ENCODE peak calls at places on chromosome 2, in ten cellular contexts. V is uterus; D is right cardiac atrium; W is A549; K is lower lobe of right lung; R is CD4-positive, alpha-beta memory T cell; A is thoracic aorta; J is IMR-90; B is CD4-positive, CD25-positive, alpha-beta regulatory T cell; O is caudate nucleus. S is an unnamed sample.

GRCh38 chr2:144567745-144568144 is 47.8 kb upstream of the ZEB2 start:
- DNase-seq in V (no peak), D (no peak), W (no peak), K (no peak), R (no peak), A (no peak), J (no peak), B (no peak), O (no peak), S (no peak)

GRCh38 chr2:215171151-215171550 is 32.7 kb upstream of the ABCA12 start:
- DNase-seq in V (no peak), D (no peak), W (no peak), K (no peak), R (peak), A (no peak), J (no peak), B (no peak), O (no peak), S (no peak)

GRCh38 chr2:184302506-184302905 is 295.8 kb upstream of the ZNF804A start:
- DNase-seq in V (no peak), D (no peak), W (no peak), K (no peak), R (no peak), A (no peak), J (no peak), B (no peak), O (no peak), S (no peak)

GRCh38 chr2:196226058-196226747 is 54.8 kb upstream of the STK17B start:
- DNase-seq in V (no peak), D (no peak), W (no peak), K (no peak), R (no peak), A (no peak), J (no peak), B (no peak), O (no peak), S (no peak)

GRCh38 chr2:127400897-127401756 is 13.4 kb upstream of the MAP3K2 start:
- DNase-seq in V (no peak), D (peak), W (peak), K (peak), R (no peak), A (no peak), J (peak), B (no peak), O (no peak), S (no peak)

GRCh38 chr2:72147303-72147970 is at the start of gene CYP26B1:
- DNase-seq in V (peak), D (peak), W (no peak), K (peak), R (no peak), A (no peak), J (no peak), B (no peak), O (peak), S (no peak)

GRCh38 chr2:18368008-18368407 is 192.4 kb downstream of the RDH14 start:
- DNase-seq in V (no peak), D (no peak), W (no peak), K (no peak), R (no peak), A (no peak), J (peak), B (no peak), O (no peak), S (no peak)

GRCh38 chr2:96528680-96529375 is 7.7 kb upstream of the ARID5A start:
- DNase-seq in V (peak), D (peak), W (no peak), K (no peak), R (no peak), A (peak), J (no peak), B (no peak), O (no peak), S (peak)

GRCh38 chr2:218985325-218986091 is 524 bp upstream of the FEV start:
- DNase-seq in V (no peak), D (no peak), W (no peak), K (no peak), R (no peak), A (no peak), J (no peak), B (no peak), O (no peak), S (no peak)

GRCh38 chr2:108971661-108972566 is 17.1 kb downstream of the EDAR start:
- DNase-seq in V (no peak), D (no peak), W (peak), K (no peak), R (no peak), A (no peak), J (no peak), B (no peak), O (no peak), S (no peak)

GRCh38 chr2:197972017-197972416 is 167.6 kb downstream of the PLCL1 start:
- DNase-seq in V (peak), D (peak), W (no peak), K (no peak), R (no peak), A (peak), J (peak), B (no peak), O (no peak), S (peak)

GRCh38 chr2:231611273-231612198 is 18.9 kb downstream of the TEX44 start:
- DNase-seq in V (peak), D (peak), W (peak), K (no peak), R (no peak), A (peak), J (peak), B (no peak), O (peak), S (peak)

GRCh38 chr2:206323486-206323885 is 49.0 kb downstream of the ZDBF2 start:
- DNase-seq in V (no peak), D (no peak), W (no peak), K (no peak), R (no peak), A (no peak), J (no peak), B (no peak), O (no peak), S (no peak)

GRCh38 chr2:215553946-215554345 is 118.1 kb upstream of the FN1 start:
- DNase-seq in V (no peak), D (no peak), W (no peak), K (no peak), R (no peak), A (no peak), J (no peak), B (no peak), O (no peak), S (no peak)

GRCh38 chr2:175167076-175167791 is 769 bp downstream of the ATF2 start:
- DNase-seq in V (peak), D (peak), W (peak), K (peak), R (no peak), A (no peak), J (no peak), B (no peak), O (peak), S (peak)

GRCh38 chr2:133495226-133495625 is 73.0 kb downstream of the NCKAP5 start:
- DNase-seq in V (no peak), D (no peak), W (no peak), K (no peak), R (no peak), A (no peak), J (no peak), B (no peak), O (no peak), S (no peak)

GRCh38 chr2:137161250-137161649 is 395.9 kb downstream of the THSD7B start:
- DNase-seq in V (no peak), D (no peak), W (no peak), K (no peak), R (no peak), A (no peak), J (no peak), B (no peak), O (no peak), S (no peak)

GRCh38 chr2:57141269-57141668 is 905.3 kb upstream of the VRK2 start:
- DNase-seq in V (no peak), D (no peak), W (no peak), K (no peak), R (no peak), A (no peak), J (no peak), B (no peak), O (no peak), S (no peak)

GRCh38 chr2:69917854-69918253 is 2.9 kb downstream of the MXD1 start:
- DNase-seq in V (no peak), D (peak), W (no peak), K (no peak), R (no peak), A (no peak), J (peak), B (no peak), O (no peak), S (no peak)

GRCh38 chr2:159856760-159857159 is 58.8 kb upstream of the CD302 start:
- DNase-seq in V (no peak), D (no peak), W (no peak), K (no peak), R (no peak), A (no peak), J (no peak), B (no peak), O (no peak), S (no peak)

GRCh38 chr2:106025796-106026195 is 168.3 kb downstream of the UXS1 start:
- DNase-seq in V (no peak), D (no peak), W (no peak), K (no peak), R (no peak), A (no peak), J (no peak), B (no peak), O (no peak), S (no peak)

GRCh38 chr2:158509928-158510797 is 53.4 kb downstream of the PKP4 start:
- DNase-seq in V (no peak), D (peak), W (no peak), K (no peak), R (no peak), A (no peak), J (peak), B (no peak), O (no peak), S (no peak)

GRCh38 chr2:102872388-102872787 is 110.6 kb downstream of the TMEM182 start:
- DNase-seq in V (no peak), D (no peak), W (no peak), K (no peak), R (no peak), A (no peak), J (no peak), B (no peak), O (no peak), S (no peak)

GRCh38 chr2:190283783-190284182 is 35.8 kb downstream of the HIBCH start:
- DNase-seq in V (no peak), D (no peak), W (no peak), K (no peak), R (no peak), A (no peak), J (peak), B (no peak), O (no peak), S (no peak)

GRCh38 chr2:1556776-1557466 is 143.7 kb downstream of the TPO start:
- DNase-seq in V (no peak), D (no peak), W (peak), K (no peak), R (no peak), A (no peak), J (peak), B (no peak), O (no peak), S (no peak)

GRCh38 chr2:169361706-169362345 is 508 bp downstream of the LRP2 start:
- DNase-seq in V (no peak), D (peak), W (peak), K (peak), R (no peak), A (no peak), J (no peak), B (no peak), O (no peak), S (no peak)

GRCh38 chr2:54728669-54729120 is 5.2 kb downstream of the EML6 start:
- DNase-seq in V (no peak), D (no peak), W (peak), K (no peak), R (no peak), A (no peak), J (peak), B (no peak), O (no peak), S (no peak)

GRCh38 chr2:112645396-112646101 is at the start of gene SLC20A1:
- DNase-seq in V (peak), D (peak), W (peak), K (peak), R (peak), A (peak), J (peak), B (peak), O (peak), S (peak)

GRCh38 chr2:114426111-114426510 is 16.3 kb upstream of the DPP10 start:
- DNase-seq in V (no peak), D (no peak), W (no peak), K (no peak), R (no peak), A (peak), J (no peak), B (no peak), O (peak), S (peak)

GRCh38 chr2:235091421-235091820 is 139.6 kb downstream of the SH3BP4 start:
- DNase-seq in V (no peak), D (no peak), W (no peak), K (no peak), R (no peak), A (no peak), J (no peak), B (no peak), O (no peak), S (no peak)

GRCh38 chr2:15811367-15811766 is 129.0 kb upstream of the MYCN start:
- DNase-seq in V (no peak), D (no peak), W (no peak), K (no peak), R (no peak), A (no peak), J (no peak), B (no peak), O (no peak), S (no peak)

GRCh38 chr2:59804662-59805258 is 748.7 kb downstream of the BCL11A start:
- DNase-seq in V (no peak), D (no peak), W (no peak), K (no peak), R (no peak), A (no peak), J (no peak), B (no peak), O (no peak), S (no peak)

GRCh38 chr2:126212735-126213134 is 443.2 kb upstream of the GYPC start:
- DNase-seq in V (no peak), D (no peak), W (no peak), K (no peak), R (no peak), A (no peak), J (no peak), B (no peak), O (no peak), S (no peak)

GRCh38 chr2:134593500-134593899 is 125.3 kb downstream of the TMEM163 start:
- DNase-seq in V (no peak), D (no peak), W (no peak), K (no peak), R (no peak), A (no peak), J (no peak), B (no peak), O (no peak), S (no peak)

GRCh38 chr2:230895536-230896345 is 29.3 kb downstream of the GPR55 start:
- DNase-seq in V (no peak), D (no peak), W (no peak), K (no peak), R (no peak), A (no peak), J (no peak), B (no peak), O (no peak), S (peak)

GRCh38 chr2:3738454-3738853 is 35.1 kb downstream of the DCDC2C start:
- DNase-seq in V (no peak), D (no peak), W (peak), K (no peak), R (no peak), A (no peak), J (peak), B (no peak), O (no peak), S (no peak)

GRCh38 chr2:128270306-128271185 is 48.1 kb downstream of the HS6ST1 start:
- DNase-seq in V (no peak), D (peak), W (no peak), K (no peak), R (no peak), A (no peak), J (no peak), B (no peak), O (no peak), S (peak)

DNA sequence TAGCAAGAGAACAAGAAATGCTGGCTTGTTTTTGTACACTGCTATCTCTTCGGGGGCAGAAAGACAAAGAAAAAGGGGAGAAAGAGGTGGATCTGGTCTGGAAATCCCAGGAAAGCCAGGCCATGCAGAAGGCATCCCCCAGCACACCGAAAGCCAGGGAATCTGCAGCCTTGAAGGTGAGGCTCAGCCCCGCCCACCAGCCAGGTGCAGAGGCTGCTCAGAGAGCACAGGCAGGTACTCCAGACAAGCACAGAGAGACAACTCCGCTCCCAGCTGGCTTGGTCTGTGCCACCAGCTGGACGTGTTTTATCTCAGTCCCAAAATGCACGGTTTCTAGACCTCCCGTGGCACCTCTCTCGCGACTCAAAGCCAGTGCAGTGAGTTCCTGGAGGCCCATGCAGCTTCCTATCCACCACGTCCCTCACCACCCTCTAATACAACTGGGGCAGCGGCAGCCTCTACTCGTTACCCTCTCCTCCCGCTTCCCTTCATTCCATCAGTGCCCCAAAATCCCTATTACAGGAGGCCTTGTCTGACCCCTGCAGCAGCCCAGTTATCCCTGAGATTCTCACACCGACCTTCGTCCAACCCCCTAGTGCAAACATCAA is 62.8 kb downstream of the HDAC4 start:
- DNase-seq in V (peak), D (no peak), W (no peak), K (no peak), R (no peak), A (no peak), J (no peak), B (no peak), O (no peak), S (no peak)
- H3K27ac ChIP-seq in V (no peak), D (peak), W (no peak), K (no peak), R (no peak), A (no peak), J (peak), B (no peak), O (no peak), S (no peak)

GRCh38 chr2:10332402-10333246 is 29.9 kb downstream of the HPCAL1 start:
- DNase-seq in V (no peak), D (no peak), W (no peak), K (peak), R (no peak), A (no peak), J (no peak), B (no peak), O (no peak), S (no peak)
- H3K27ac ChIP-seq in V (peak), D (peak), W (peak), K (peak), R (peak), A (no peak), J (no peak), B (peak), O (no peak), S (no peak)

DNA sequence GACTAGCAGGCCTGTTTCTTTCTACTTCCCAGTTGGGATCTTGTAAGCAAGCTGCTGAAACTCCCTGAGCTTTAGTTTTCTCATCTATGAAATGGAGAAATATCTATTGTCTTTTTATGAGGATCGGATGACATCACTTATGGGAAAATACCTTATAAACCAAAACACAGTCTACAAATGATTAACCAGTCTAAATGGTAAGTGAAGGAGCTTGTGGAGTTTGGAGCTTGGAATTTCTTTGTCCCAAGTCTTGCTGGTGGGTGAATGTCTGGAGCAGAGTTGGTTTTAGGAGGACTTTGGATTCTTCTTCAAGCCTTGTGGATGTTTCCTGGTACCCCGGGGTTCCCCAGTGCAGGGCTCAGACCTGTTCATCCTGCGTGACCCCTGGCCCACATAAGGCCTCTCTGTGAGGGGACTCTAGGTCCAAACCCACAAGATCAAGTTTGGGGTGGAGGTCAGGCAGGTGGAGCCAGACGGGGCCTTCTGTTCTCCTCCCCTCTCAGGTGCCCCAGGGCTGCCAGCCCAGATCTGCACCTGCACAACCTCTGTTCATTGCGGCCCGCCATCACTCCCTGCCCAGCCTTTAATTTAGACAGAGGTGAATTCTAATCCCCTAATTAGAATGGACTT is 43.3 kb downstream of the FOSL2 start:
- DNase-seq in V (no peak), D (no peak), W (peak), K (no peak), R (no peak), A (no peak), J (no peak), B (no peak), O (no peak), S (no peak)
- H3K27ac ChIP-seq in V (no peak), D (no peak), W (peak), K (no peak), R (no peak), A (no peak), J (no peak), B (no peak), O (no peak), S (no peak)

DNA sequence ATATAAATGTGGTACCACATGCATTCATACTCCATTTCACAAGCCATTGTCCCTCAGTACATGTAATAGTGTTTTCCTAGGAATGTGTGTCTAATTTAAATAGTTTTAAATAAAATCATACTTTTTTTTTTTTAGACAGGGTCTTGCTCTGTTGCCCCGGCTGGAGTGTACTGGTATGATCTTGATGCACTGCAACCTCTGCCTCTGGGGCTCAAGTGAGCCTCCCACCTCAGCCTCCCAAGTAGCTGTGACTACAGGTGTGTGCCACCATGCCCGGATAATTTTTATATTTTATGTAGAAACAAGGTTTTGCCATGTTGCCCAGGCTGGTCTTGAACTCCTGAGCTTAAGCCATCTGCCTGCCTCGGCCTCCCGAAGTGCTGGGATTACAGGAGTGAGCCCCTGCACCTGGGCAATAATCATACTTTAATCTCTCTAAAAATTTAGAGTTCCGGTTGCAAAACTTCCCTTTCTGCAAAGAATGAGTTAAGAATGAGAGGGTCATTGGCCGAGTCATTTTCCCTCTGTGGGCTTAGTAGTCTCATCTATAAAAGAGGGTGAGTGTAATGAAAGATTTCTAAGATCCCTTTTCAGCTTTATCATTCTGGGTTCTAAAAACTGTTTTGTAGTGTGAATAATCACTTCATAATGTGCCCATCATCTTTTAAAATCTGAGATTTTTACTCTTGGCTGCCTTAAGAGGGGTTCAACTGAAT is 116.0 kb upstream of the PELI1 start:
- DNase-seq in V (no peak), D (no peak), W (no peak), K (no peak), R (no peak), A (no peak), J (no peak), B (no peak), O (no peak), S (no peak)
- H3K27ac ChIP-seq in V (peak), D (peak), W (no peak), K (peak), R (no peak), A (peak), J (no peak), B (peak), O (peak), S (no peak)

DNA sequence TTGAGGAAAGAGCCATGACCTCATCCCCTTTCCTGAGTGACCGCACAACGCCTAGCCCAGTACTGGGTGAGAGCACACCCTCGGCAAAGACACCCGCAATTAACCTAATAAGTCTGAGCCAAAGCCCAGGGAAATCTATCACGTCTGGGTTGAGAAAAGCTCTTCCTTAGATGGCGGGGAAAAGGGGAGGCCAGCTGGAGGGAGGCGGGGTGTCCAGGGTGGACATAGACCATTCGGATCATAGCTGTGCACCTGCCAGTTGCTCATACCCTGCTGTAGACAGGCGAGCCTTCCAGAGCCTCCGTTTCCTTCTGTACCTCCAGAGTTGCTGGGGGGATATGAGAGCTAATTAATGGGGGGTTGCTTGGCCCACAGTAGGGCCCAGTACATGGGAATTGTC is 93.8 kb upstream of the MCFD2 start:
- DNase-seq in V (no peak), D (peak), W (no peak), K (no peak), R (no peak), A (no peak), J (no peak), B (no peak), O (no peak), S (no peak)
- H3K27ac ChIP-seq in V (peak), D (peak), W (no peak), K (peak), R (no peak), A (peak), J (no peak), B (no peak), O (peak), S (peak)

GRCh38 chr2:28747714-28748113 is 3.9 kb upstream of the PPP1CB start:
- DNase-seq in V (no peak), D (no peak), W (no peak), K (no peak), R (no peak), A (no peak), J (no peak), B (no peak), O (no peak), S (no peak)
- H3K27ac ChIP-seq in V (peak), D (no peak), W (no peak), K (no peak), R (peak), A (peak), J (no peak), B (peak), O (no peak), S (peak)

S was measured in tibial artery.